ENCODE peak calls at places on chromosomes 12 and 14, in seven cellular contexts. M, H, W, R, G, K and N are unnamed samples.

GRCh38 chr14:21768116-21768874 is 94.7 kb upstream of the OR4E1 start:
- DNase-seq in M (peak), H (peak), W (no peak), R (no peak), G (no peak), K (peak), N (no peak)

GRCh38 chr12:102612008-102612407 is 131.6 kb upstream of the IGF1 start:
- DNase-seq in M (no peak), H (no peak), W (no peak), R (no peak), G (no peak), K (peak), N (no peak)

GRCh38 chr12:55068416-55069010 is 48.7 kb downstream of the NEUROD4 start:
- DNase-seq in M (peak), H (peak), W (no peak), R (no peak), G (peak), K (peak), N (no peak)

GRCh38 chr12:119154435-119154818 is 24.3 kb upstream of the HSPB8 start:
- DNase-seq in M (no peak), H (no peak), W (no peak), R (no peak), G (no peak), K (peak), N (no peak)

GRCh38 chr14:59511916-59512530 is 27.7 kb downstream of the JKAMP start:
- DNase-seq in M (peak), H (no peak), W (no peak), R (no peak), G (no peak), K (peak), N (no peak)

GRCh38 chr14:34692898-34693227 is 21.5 kb downstream of the CFL2 start:
- DNase-seq in M (no peak), H (no peak), W (no peak), R (no peak), G (no peak), K (no peak), N (no peak)

GRCh38 chr12:48512855-48513254 is 12.6 kb upstream of the OR8S1 start:
- DNase-seq in M (no peak), H (no peak), W (no peak), R (no peak), G (no peak), K (no peak), N (no peak)

GRCh38 chr12:1207276-1207675 is 216.3 kb downstream of the ERC1 start:
- DNase-seq in M (no peak), H (no peak), W (no peak), R (no peak), G (no peak), K (no peak), N (no peak)

GRCh38 chr12:46982629-46983392 is 96.6 kb upstream of the PCED1B start:
- DNase-seq in M (no peak), H (no peak), W (no peak), R (no peak), G (no peak), K (no peak), N (no peak)

GRCh38 chr14:22928237-22929103 is 706 bp downstream of the PRMT5 start:
- DNase-seq in M (peak), H (no peak), W (no peak), R (no peak), G (no peak), K (no peak), N (no peak)

GRCh38 chr14:94177806-94178205 is 3.7 kb downstream of the PPP4R4 start:
- DNase-seq in M (no peak), H (no peak), W (no peak), R (no peak), G (no peak), K (peak), N (no peak)

GRCh38 chr12:130860311-130860710 is 11.6 kb upstream of the RAN start:
- DNase-seq in M (no peak), H (no peak), W (no peak), R (no peak), G (no peak), K (no peak), N (no peak)

GRCh38 chr14:74324945-74325361 is 22.2 kb upstream of the ABCD4 start:
- DNase-seq in M (no peak), H (peak), W (no peak), R (no peak), G (no peak), K (peak), N (no peak)

DNA sequence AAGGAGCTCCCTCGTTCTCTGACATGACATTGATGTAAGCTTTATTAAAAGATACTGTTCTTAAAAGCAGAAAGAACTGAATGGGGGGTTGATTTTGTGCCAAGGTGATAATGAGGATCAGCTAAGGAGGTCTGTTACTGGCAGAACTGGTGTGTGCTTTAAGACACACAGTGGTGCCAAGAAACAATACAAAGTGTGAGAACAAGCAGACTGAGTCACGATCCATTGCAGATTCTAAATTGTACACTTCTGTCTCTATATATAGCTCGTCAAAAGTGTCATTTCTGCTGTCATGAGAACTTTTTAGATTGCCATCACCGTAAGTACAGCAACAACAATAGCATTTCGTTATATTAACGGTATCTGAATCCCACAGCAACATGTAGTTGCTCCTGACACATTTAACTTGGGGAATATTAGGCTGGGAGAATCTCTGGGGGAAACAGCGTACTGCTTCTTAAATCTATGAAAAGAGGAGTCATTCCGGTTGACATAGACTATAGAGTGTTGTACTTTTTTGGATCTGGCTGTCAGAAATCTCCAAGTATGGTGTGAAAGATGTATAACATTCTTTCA is 151.3 kb upstream of the PRKD1 start:
- DNase-seq in M (no peak), H (no peak), W (no peak), R (no peak), G (no peak), K (no peak), N (no peak)
- TF ChIP-seq CTCF in M (no peak), H (no peak), W (no peak), R (no peak), G (no peak), K (no peak), N (no peak)

GRCh38 chr12:59432057-59432456 is 163.8 kb upstream of the SLC16A7 start:
- DNase-seq in M (no peak), H (no peak), W (no peak), R (no peak), G (no peak), K (no peak), N (no peak)

GRCh38 chr12:59425798-59426197 is 170.0 kb upstream of the SLC16A7 start:
- DNase-seq in M (no peak), H (no peak), W (no peak), R (no peak), G (no peak), K (no peak), N (no peak)

GRCh38 chr12:59429766-59430165 is 166.1 kb upstream of the SLC16A7 start:
- DNase-seq in M (no peak), H (peak), W (no peak), R (no peak), G (no peak), K (no peak), N (no peak)

DNA sequence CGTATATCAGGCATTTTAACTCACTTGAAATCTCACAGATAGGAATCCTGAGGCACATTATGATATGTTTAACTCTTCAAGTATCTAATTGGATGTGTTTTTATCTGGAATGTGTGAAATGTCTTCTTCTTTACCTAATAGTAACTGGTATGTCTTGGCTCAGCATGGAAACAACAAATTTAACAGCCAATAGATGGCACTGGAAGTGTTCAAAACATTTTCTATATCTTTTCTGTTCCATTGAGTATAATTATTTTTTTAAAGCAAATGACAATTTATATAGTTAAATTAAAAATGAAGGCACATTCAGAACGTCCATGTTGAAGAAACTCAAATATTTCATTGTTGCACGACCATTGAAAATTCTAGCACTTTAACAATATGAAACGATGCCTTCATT is 164.6 kb upstream of the SLC16A7 start:
- DNase-seq in M (no peak), H (no peak), W (no peak), R (no peak), G (no peak), K (peak), N (no peak)
- TF ChIP-seq CTCF in M (no peak), H (peak), W (no peak), R (peak), G (no peak), K (peak), N (no peak)

GRCh38 chr14:102590667-102591099 is 1.8 kb upstream of the RCOR1 start:
- DNase-seq in M (peak), H (no peak), W (no peak), R (no peak), G (no peak), K (peak), N (no peak)
- TF ChIP-seq CTCF in M (no peak), H (peak), W (no peak), R (peak), G (no peak), K (peak), N (peak)

GRCh38 chr14:81231540-81231939 is 10.8 kb upstream of the GTF2A1 start:
- DNase-seq in M (no peak), H (no peak), W (no peak), R (no peak), G (no peak), K (no peak), N (no peak)
- TF ChIP-seq CTCF in M (no peak), H (no peak), W (no peak), R (no peak), G (no peak), K (no peak), N (no peak)

GRCh38 chr12:42584539-42585174 is 4.9 kb downstream of the PRICKLE1 start:
- DNase-seq in M (no peak), H (no peak), W (no peak), R (no peak), G (no peak), K (no peak), N (no peak)

GRCh38 chr12:42585846-42586226 is 3.7 kb downstream of the PRICKLE1 start:
- DNase-seq in M (no peak), H (no peak), W (no peak), R (no peak), G (no peak), K (no peak), N (no peak)

GRCh38 chr12:42585175-42585845 is 4.2 kb downstream of the PRICKLE1 start:
- DNase-seq in M (no peak), H (no peak), W (no peak), R (no peak), G (no peak), K (no peak), N (no peak)

GRCh38 chr12:42587564-42588307 is 1.8 kb downstream of the PRICKLE1 start:
- DNase-seq in M (no peak), H (no peak), W (no peak), R (no peak), G (no peak), K (no peak), N (no peak)

GRCh38 chr12:42586268-42586667 is 3.3 kb downstream of the PRICKLE1 start:
- DNase-seq in M (no peak), H (no peak), W (no peak), R (no peak), G (no peak), K (no peak), N (no peak)
- TF ChIP-seq CTCF in M (no peak), H (peak), W (no peak), R (no peak), G (no peak), K (no peak), N (no peak)

GRCh38 chr12:115947696-115948062 is 329.8 kb downstream of the MED13L start:
- DNase-seq in M (no peak), H (no peak), W (no peak), R (no peak), G (no peak), K (no peak), N (no peak)
- TF ChIP-seq CTCF in M (no peak), H (peak), W (no peak), R (no peak), G (no peak), K (peak), N (no peak)

DNA sequence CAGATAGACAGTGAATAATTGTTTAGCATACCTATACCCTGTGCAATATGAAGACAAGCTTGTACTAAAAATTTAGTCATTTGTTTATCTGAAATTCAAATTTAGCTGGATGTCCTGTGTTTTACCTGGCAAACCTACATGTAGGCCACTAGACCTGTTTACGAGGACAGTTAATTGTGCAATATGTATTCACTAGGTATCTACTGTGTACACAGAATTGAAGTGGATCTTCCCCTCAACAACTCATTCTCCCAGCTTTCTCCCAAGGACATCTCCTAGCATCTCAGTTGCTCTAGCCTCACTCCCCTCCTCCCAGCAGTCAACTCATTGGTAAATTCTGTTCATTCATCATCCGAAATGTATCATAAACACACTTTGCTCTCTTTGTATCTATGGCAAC is 25.3 kb downstream of the AK7 start:
- DNase-seq in M (no peak), H (no peak), W (no peak), R (no peak), G (no peak), K (no peak), N (no peak)
- TF ChIP-seq CTCF in M (no peak), H (no peak), W (no peak), R (no peak), G (no peak), K (no peak), N (no peak)